ENCODE peak calls at places on chromosomes 11 and 22, in nine cellular contexts. X is fibroblast of villous mesenchyme; R is body of pancreas; L is AG10803; G is HFF-Myc; T is IMR-90; B is naive thymus-derived CD4-positive, alpha-beta T cell; A is left ventricle myocardium inferior; H is lower leg skin. E is an unnamed sample.
A peak's percentile ranks its signal among the peaks of the same experiment; 100 is the strongest.

GRCh38 chr11:18669629-18670162 is 28.9 kb upstream of the TMEM86A start:
- DNase-seq in X (no peak), L (no peak), H (no peak), G (no peak), A (no peak), T (no peak), B (no peak), R (no peak), E (no peak)

GRCh38 chr11:113242767-113243397 is 71.5 kb upstream of the TTC12 start:
- DNase-seq in L (peak; percentile 75), X (peak; percentile 63), R (no peak), T (peak; percentile 9), G (no peak), H (no peak), A (no peak), B (no peak), E (no peak)

GRCh38 chr11:131824766-131825165 is 454.4 kb downstream of the NTM start:
- DNase-seq in H (peak; percentile 19), B (no peak), T (peak; percentile 2), R (no peak), L (peak; percentile 80), A (no peak), G (no peak), X (no peak), E (no peak)

GRCh38 chr11:126113963-126114362 is 51.3 kb upstream of the CDON start:
- DNase-seq in G (no peak), L (no peak), R (no peak), T (no peak), A (no peak), B (no peak), X (no peak), H (no peak), E (no peak)

GRCh38 chr11:92697461-92698314 is 271.8 kb upstream of the MTNR1B start:
- DNase-seq in A (no peak), G (no peak), L (peak; percentile 20), H (no peak), T (peak; percentile 2), R (no peak), B (no peak), X (peak; percentile 15), E (no peak)

GRCh38 chr11:77136074-77136473 is 8.0 kb downstream of the MYO7A start:
- DNase-seq in G (no peak), X (peak; percentile 17), B (no peak), L (no peak), H (no peak), R (no peak), A (no peak), T (peak; percentile 71), E (no peak)

GRCh38 chr11:86524603-86525352 is 147.6 kb downstream of the ME3 start:
- DNase-seq in G (no peak), A (no peak), B (no peak), L (peak; percentile 55), X (peak; percentile 78), T (peak; percentile 73), H (no peak), R (no peak), E (no peak)

GRCh38 chr22:35154937-35155387 is 89.0 kb downstream of the ISX start:
- DNase-seq in X (peak; percentile 44), L (peak; percentile 42), R (peak; percentile 54), H (peak; percentile 15), G (no peak), A (peak; percentile 26), T (peak; percentile 35), B (no peak), E (no peak)

GRCh38 chr11:75236062-75236461 is 4.5 kb upstream of the TPBGL start:
- DNase-seq in R (no peak), H (no peak), G (no peak), B (no peak), X (no peak), T (no peak), L (no peak), A (no peak), E (peak; percentile 17)

GRCh38 chr11:45982656-45983470 is 60.4 kb downstream of the LARGE2 start:
- DNase-seq in T (peak; percentile 88), G (peak; percentile 90), A (peak; percentile 18), H (no peak), L (peak; percentile 74), X (peak; percentile 80), R (no peak), B (no peak), E (no peak)

GRCh38 chr11:3920148-3920852 is 64.8 kb downstream of the STIM1 start:
- DNase-seq in X (peak; percentile 83), T (peak; percentile 67), B (peak; percentile 48), G (peak; percentile 44), H (peak; percentile 76), A (no peak), L (peak; percentile 86), R (no peak), E (peak; percentile 76)

DNA sequence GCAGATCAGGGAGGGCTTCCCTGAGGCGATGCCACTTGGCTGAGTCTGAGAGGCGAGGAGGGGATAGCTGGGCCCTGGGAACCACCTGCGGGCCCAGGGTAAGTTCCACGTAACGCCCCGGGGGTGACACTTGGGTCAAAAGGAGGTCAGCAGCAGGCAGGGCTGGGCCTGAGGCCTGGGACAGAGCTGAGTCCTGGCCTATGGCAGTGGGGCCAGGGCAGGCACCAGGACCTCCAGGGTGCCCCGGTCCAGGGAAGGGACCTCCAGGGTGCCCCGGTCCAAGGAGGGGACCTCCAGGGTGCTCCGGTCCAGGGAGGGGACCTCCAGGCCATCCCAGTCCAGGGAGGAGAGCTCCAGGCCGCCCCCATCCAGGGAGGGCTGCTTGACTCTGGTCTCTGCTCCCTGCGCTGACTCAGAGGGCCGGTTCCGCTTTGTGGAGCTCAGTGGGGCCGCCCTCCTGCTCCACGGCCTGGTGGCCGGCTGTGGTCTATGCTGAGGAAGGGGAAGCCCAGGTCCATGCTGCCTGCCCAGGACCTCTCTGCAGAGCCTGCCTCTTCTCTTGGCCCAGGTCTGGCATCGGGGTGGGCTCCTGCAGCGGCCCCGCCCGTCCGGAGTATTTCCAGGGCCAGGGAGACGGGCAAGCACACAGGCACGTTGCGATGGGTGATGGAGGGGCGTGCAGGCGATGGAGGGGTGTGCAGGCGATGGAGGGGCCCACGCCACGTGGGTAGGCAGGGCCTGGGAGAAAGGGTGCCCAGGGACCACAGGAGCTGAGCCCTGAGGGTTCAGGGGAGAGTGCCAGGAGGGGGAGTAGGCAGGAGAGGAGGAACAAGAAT is 19.5 kb upstream of the WNT7B start:
- DNase-seq in L (peak; percentile 70), B (no peak), H (no peak), T (peak; percentile 42), G (no peak), X (peak; percentile 52), A (peak; percentile 75), R (no peak), E (no peak)
- H3K4me3 ChIP-seq in L (peak overlapping the region; percentile 53), B (no peak overlapping the region), H (no peak overlapping the region), T (no peak overlapping the region), G (no peak overlapping the region), X (no peak overlapping the region), A (peak overlapping the region; percentile 43), R (no peak overlapping the region), E (no peak overlapping the region)

DNA sequence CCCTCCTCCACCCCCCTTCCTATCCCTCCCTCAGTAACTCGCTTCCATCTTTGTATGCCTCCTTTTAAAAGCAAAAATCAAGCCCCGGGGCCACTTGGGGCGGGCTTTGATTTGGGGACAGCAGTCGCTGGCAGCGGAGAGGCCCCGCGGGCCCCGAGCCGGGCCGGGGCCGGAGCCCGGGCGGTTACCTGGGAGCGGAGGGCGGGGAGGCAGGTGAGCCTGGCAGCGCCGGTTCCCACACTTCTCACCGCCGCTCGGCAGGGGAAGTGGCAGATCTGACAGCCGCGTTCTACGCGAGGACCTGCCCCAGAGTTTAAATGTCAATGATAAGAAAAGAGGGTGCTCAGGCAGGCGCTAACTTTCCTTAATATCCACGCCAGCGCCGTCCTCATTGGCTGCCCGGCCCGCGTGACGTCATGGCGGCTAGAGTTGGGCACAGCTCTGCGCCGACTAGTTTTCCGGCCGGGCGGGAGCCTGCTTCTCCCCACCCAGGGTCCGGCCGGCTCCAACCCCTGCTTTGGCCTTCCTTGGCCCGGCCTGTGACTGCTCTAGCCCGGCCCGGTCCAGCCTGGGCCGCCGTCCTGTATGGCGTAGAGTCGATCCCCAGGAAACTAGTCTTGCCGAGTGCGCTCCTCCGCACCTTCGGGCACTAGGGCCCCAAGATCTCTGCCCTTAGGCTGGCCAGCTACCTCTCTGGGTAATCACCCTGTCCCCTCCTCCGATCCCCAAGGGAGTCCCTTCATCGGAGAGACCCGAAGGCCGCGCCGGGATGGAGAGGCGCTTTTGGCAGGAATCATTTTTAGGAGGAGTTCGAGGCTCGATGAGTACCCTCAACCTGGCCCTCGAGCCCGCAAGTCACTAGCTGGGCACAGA is 6.7 kb upstream of the PAX6 start:
- DNase-seq in T (no peak), L (no peak), H (no peak), G (no peak), R (peak; percentile 60), A (no peak), X (no peak), B (no peak), E (no peak)
- H3K4me3 ChIP-seq in T (no peak overlapping the region), L (peak overlapping the region; percentile 39), H (no peak overlapping the region), G (no peak overlapping the region), R (no peak overlapping the region), A (peak overlapping the region; percentile 56), X (no peak overlapping the region), B (peak overlapping the region; percentile 24), E (peak overlapping the region; percentile 46)

DNA sequence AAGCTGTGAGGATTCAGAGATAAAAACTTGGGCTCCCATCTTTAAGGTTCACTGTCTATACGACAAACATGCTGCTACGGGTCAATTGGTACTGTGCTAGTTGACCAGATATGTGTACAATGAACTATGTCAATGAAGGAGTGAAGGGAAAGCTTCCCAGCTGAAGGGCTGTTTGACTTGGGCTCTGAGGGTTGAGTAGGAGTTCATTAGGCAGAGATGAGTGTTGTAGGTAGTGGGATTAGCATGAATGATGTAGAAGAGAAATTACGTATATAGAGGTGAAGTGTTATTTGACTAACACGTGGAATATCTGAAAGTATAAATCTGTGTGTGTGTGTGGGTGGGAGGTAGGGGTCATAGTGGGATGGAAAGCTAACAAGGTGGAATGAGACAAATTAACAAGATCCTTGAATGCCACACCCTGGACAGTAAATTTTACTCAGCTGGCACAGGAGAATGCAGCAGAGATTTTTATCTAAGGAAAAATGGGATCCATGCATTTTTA is 169.1 kb downstream of the MIAT start:
- DNase-seq in H (no peak), T (no peak), G (no peak), X (no peak), L (no peak), B (no peak), A (no peak), R (no peak), E (no peak)
- H3K4me3 ChIP-seq in H (no peak overlapping the region), T (no peak overlapping the region), G (no peak overlapping the region), X (no peak overlapping the region), L (no peak overlapping the region), B (no peak overlapping the region), A (no peak overlapping the region), R (no peak overlapping the region), E (no peak overlapping the region)

GRCh38 chr22:41410311-41410751 is 28.6 kb downstream of the TEF start:
- DNase-seq in H (no peak), A (peak; percentile 69), T (no peak), G (no peak), X (no peak), R (peak; percentile 91), B (no peak), L (no peak), E (peak; percentile 92)

GRCh38 chr22:41418717-41419116 is 27.9 kb downstream of the TOB2 start:
- DNase-seq in L (no peak), T (no peak), A (no peak), H (no peak), X (no peak), G (no peak), B (no peak), R (peak; percentile 40), E (no peak)

GRCh38 chr22:41417622-41418390 is 28.8 kb downstream of the TOB2 start:
- DNase-seq in G (no peak), R (peak; percentile 100), X (no peak), B (no peak), A (peak; percentile 90), L (peak; percentile 32), H (peak; percentile 75), T (no peak), E (peak; percentile 98)

GRCh38 chr22:41411021-41411851 is 29.5 kb downstream of the TEF start:
- DNase-seq in X (no peak), B (no peak), H (no peak), R (peak; percentile 28), G (no peak), L (no peak), T (no peak), A (peak; percentile 40), E (peak; percentile 91)

GRCh38 chr22:41415554-41415953 is 31.0 kb downstream of the TOB2 start:
- DNase-seq in X (no peak), B (no peak), H (no peak), A (no peak), L (no peak), T (no peak), R (no peak), G (no peak), E (no peak)
- H3K4me3 ChIP-seq in X (no peak overlapping the region), B (peak overlapping the region; percentile 14), H (no peak overlapping the region), A (peak overlapping the region; percentile 79), L (no peak overlapping the region), T (no peak overlapping the region), R (no peak overlapping the region), G (no peak overlapping the region), E (peak overlapping the region; percentile 81)

E was measured in coronary artery.